ENCODE peak calls at places on chromosomes 1 and 21, in ten cellular contexts. Y is heart left ventricle; K is tibial nerve; B is endothelial cell of umbilical vein; N is naive thymus-derived CD4-positive, alpha-beta T cell; S is transverse colon; M is hepatocyte; E is HCT116; X is IMR-90; T is ovary. A is an unnamed sample.

GRCh38 chr1:72837781-72838180 is 555.4 kb upstream of the NEGR1 start:
- DNase-seq in T (no peak), X (no peak), B (no peak), N (no peak), M (no peak), K (no peak), S (no peak), E (no peak), Y (no peak), A (no peak)

GRCh38 chr1:193104496-193104905 is 713 bp downstream of the GLRX2 start:
- DNase-seq in K (no peak), M (peak; percentile 70), T (peak; percentile 38), Y (peak; percentile 73), E (peak; percentile 28), N (no peak), X (peak; percentile 56), S (peak; percentile 56), B (no peak), A (no peak)

GRCh38 chr21:36681117-36681631 is 17.7 kb upstream of the SIM2 start:
- DNase-seq in E (no peak), K (no peak), N (no peak), B (no peak), T (no peak), X (no peak), Y (no peak), M (no peak), S (no peak), A (no peak)

GRCh38 chr1:216750031-216750627 is 26.9 kb upstream of the ESRRG start:
- DNase-seq in M (peak; percentile 78), E (no peak), T (no peak), B (peak; percentile 2), S (no peak), Y (no peak), K (no peak), N (no peak), X (peak; percentile 69), A (no peak)

GRCh38 chr1:52727114-52727586 is 897 bp downstream of the ZYG11B start:
- DNase-seq in T (no peak), B (peak; percentile 24), S (peak; percentile 23), E (no peak), K (no peak), X (no peak), N (no peak), Y (no peak), M (no peak), A (no peak)

GRCh38 chr21:32547018-32547417 is 38.3 kb downstream of the TCP10L start:
- DNase-seq in N (no peak), Y (no peak), X (no peak), B (no peak), S (no peak), T (no peak), M (no peak), K (no peak), E (no peak), A (no peak)

GRCh38 chr1:183228650-183229220 is 42.7 kb downstream of the LAMC2 start:
- DNase-seq in E (no peak), T (no peak), Y (no peak), M (peak; percentile 51), X (no peak), N (no peak), S (no peak), B (no peak), K (no peak), A (no peak)

GRCh38 chr1:180946056-180946455 is 33.4 kb downstream of the KIAA1614 start:
- DNase-seq in B (no peak), N (no peak), T (no peak), E (no peak), X (no peak), K (no peak), S (no peak), M (no peak), Y (no peak), A (no peak)

GRCh38 chr1:54279457-54279856 is 79.5 kb downstream of the MRPL37 start:
- DNase-seq in X (no peak), S (no peak), K (no peak), E (no peak), N (no peak), M (no peak), T (no peak), B (no peak), Y (no peak), A (no peak)

GRCh38 chr1:3423245-3423829 is 31.1 kb upstream of the ARHGEF16 start:
- DNase-seq in B (no peak), T (no peak), E (no peak), N (no peak), X (no peak), S (peak; percentile 85), M (peak; percentile 91), Y (peak; percentile 90), K (no peak), A (no peak)

GRCh38 chr1:7493711-7494110 is 277.4 kb upstream of the VAMP3 start:
- DNase-seq in X (no peak), B (no peak), K (no peak), M (no peak), Y (peak; percentile 28), E (no peak), S (no peak), N (no peak), T (no peak), A (no peak)

GRCh38 chr21:43864313-43864805 is 664 bp upstream of the AGPAT3 start:
- DNase-seq in E (peak; percentile 60), S (peak; percentile 76), Y (peak; percentile 71), T (peak; percentile 56), K (no peak), M (peak; percentile 81), X (peak; percentile 16), B (peak; percentile 15), N (peak; percentile 22), A (no peak)

GRCh38 chr1:8422439-8423133 is 104.7 kb downstream of the SLC45A1 start:
- DNase-seq in M (peak; percentile 40), T (peak; percentile 47), X (peak; percentile 30), N (no peak), S (peak; percentile 27), Y (no peak), B (peak; percentile 70), E (no peak), K (no peak), A (peak; percentile 52)

GRCh38 chr21:33266050-33266783 is at the start of gene IL10RB:
- DNase-seq in N (peak; percentile 61), Y (peak; percentile 89), T (peak; percentile 76), S (peak; percentile 87), B (peak; percentile 72), M (peak; percentile 90), X (peak; percentile 39), E (no peak), K (peak; percentile 58), A (peak; percentile 60)

DNA sequence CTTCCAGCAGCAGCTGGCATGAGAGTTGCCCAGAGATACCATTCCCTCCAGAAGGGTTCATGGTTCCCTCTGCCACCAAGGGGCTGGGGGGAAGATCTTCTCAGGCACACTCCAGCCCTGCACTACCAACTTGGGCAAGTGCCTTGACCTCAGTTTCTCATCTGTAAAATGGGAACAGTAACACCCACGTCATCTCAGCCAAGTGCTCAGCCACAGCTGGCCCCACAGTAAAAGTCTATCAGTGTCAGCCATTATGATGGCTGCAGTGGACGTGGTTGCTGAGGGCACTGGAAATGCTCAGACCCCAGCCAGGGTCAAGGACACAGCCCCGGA is 16.3 kb upstream of the TAS1R2 start:
- DNase-seq in M (no peak), E (no peak), N (no peak), X (no peak), S (no peak), K (no peak), Y (no peak), B (no peak), T (no peak), A (no peak)
- H3K27ac ChIP-seq in M (no peak overlapping the region), E (no peak overlapping the region), N (no peak overlapping the region), X (no peak overlapping the region), S (no peak overlapping the region), K (no peak overlapping the region), Y (no peak overlapping the region), B (no peak overlapping the region), T (no peak overlapping the region), A (no peak overlapping the region)

DNA sequence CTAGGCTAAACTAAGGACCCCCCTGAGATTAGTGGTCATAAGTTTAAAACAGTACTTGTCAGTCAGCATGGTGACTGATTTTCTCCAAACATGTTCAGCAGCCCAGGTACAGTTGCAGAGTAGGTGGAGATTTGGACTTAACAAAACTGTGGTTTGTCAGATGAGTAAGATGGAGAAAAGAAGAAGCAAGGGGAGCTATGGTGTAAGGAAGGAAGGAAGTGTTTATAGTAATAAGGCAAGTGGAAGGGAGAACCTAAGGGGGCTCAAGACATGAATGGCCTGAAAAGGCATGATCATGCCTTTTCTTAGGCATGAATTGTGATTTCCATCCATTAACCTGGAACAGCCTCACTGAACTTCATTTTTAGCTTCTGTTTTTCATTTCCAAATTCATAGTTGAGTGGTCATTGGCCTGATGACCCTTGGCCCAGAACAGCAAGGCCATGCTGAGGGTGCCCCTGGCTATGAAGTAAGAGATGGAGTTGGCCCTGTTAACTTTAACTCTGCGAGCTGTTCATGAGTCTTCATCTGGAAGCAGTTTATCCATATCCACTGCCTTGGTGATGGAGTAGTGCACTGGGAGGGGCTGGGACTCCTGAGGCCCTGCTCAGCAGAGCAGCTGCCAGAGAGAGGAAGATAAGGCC is 60.7 kb downstream of the LRRC8D start:
- DNase-seq in E (no peak), Y (no peak), M (no peak), N (no peak), B (no peak), T (no peak), X (no peak), S (no peak), K (no peak), A (no peak)
- H3K4me3 ChIP-seq in E (no peak overlapping the region), Y (no peak overlapping the region), M (no peak overlapping the region), N (no peak overlapping the region), B (no peak overlapping the region), T (no peak overlapping the region), X (no peak overlapping the region), S (no peak overlapping the region), K (no peak overlapping the region), A (no peak overlapping the region)

GRCh38 chr1:221841983-221842335 is 100.1 kb upstream of the DUSP10 start:
- DNase-seq in B (no peak), M (no peak), Y (no peak), K (no peak), N (no peak), T (no peak), E (no peak), S (no peak), X (no peak), A (no peak)
- H3K27ac ChIP-seq in B (no peak overlapping the region), M (no peak overlapping the region), Y (no peak overlapping the region), K (no peak overlapping the region), N (no peak overlapping the region), T (no peak overlapping the region), E (no peak overlapping the region), S (no peak overlapping the region), X (no peak overlapping the region), A (no peak overlapping the region)

DNA sequence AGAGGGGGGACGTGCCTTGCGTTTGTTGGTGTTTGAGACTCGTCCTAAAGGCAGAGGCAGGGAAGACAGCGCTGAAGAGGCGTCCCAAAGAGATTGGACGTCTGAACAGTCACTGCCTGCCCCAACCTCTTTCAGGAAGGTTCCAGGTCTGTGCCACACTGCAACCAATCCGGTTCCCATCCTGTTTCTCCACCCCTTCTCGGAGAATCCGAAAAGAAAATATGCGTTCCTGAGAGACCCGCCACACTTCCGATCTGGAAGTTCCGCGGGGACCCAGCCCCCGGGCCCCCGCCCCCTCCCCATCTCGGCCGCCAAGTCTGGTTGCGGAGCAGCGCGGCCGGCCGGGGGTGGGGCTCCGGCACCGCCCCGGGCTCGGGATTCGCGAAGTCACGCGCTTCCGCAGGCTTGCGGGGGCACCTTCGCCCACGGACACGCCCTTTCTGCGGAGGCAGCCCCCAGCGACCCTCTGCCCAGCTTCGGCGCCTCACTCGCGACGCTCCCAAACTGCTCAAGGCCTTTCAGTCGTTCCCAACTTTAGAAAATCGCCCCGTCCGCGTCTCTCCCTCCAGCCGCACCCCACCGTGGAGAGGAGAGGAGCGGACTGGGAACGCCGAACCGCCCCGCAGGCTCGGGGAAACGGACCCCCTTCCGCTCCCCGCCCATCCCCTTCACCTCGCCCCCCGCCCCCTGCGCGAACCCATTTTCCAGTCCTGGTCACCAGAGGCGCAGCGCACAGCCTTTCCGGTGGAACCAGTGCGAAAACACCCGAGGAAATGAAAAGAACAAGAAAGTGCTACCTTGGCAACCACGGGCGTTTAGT is 124.6 kb upstream of the DPYD start:
- DNase-seq in N (no peak), E (no peak), X (peak; percentile 62), K (no peak), B (peak; percentile 68), M (no peak), T (no peak), Y (peak; percentile 44), S (no peak), A (peak; percentile 21)
- H3K4me3 ChIP-seq in N (peak overlapping the region; percentile 4), E (no peak overlapping the region), X (peak overlapping the region; percentile 95), K (peak overlapping the region; percentile 65), B (peak overlapping the region; percentile 34), M (peak overlapping the region; percentile 16), T (no peak overlapping the region), Y (peak overlapping the region; percentile 24), S (peak overlapping the region; percentile 50), A (peak overlapping the region; percentile 56)